ENCODE peak calls at places on chromosomes 13 and 19, in seven cellular contexts. X is CD4-positive, alpha-beta T cell; N is stimulated activated CD4-positive, alpha-beta T cell treated with anti-CD3 and anti-CD28 coated beads, Interleukin-4, amount 100 ng/mL, for 4 hours; P is HEK293T; F is WERI-Rb-1; O is tibial nerve; H is NCI-H2107. J is an unnamed sample.

GRCh38 chr19:35491838-35492360 is 1.6 kb upstream of the KRTDAP start:
- DNase-seq in X (no peak), N (no peak), P (no peak), F (no peak), O (no peak), H (no peak), J (no peak)

GRCh38 chr19:6099037-6099436 is 11.3 kb downstream of the RFX2 start:
- DNase-seq in X (no peak), N (no peak), P (no peak), F (no peak), O (no peak), H (no peak), J (no peak)

GRCh38 chr13:84903391-84903790 is 895.8 kb downstream of the SLITRK6 start:
- DNase-seq in X (no peak), N (no peak), P (no peak), F (no peak), O (no peak), H (no peak), J (no peak)

GRCh38 chr19:13115936-13116281 is 631 bp downstream of the TRMT1 start:
- DNase-seq in X (no peak), N (no peak), P (no peak), F (no peak), O (no peak), H (no peak), J (no peak)

GRCh38 chr19:2950286-2951124 is 5.7 kb upstream of the ZNF77 start:
- DNase-seq in X (peak), N (peak), P (peak), F (peak), O (peak), H (peak), J (peak)

GRCh38 chr19:7337380-7338194 is 11.2 kb upstream of the ARHGEF18 start:
- DNase-seq in X (no peak), N (no peak), P (no peak), F (no peak), O (peak), H (no peak), J (no peak)

GRCh38 chr19:38559428-38560401 is 58.0 kb downstream of the MAP4K1 start:
- DNase-seq in X (peak), N (no peak), P (no peak), F (no peak), O (no peak), H (no peak), J (no peak)

GRCh38 chr13:29369060-29369743 is 226.3 kb downstream of the SLC7A1 start:
- DNase-seq in X (no peak), N (no peak), P (peak), F (no peak), O (no peak), H (no peak), J (peak)

GRCh38 chr19:13902993-13903555 is 2.8 kb downstream of the BRME1 start:
- DNase-seq in X (peak), N (no peak), P (no peak), F (peak), O (no peak), H (no peak), J (no peak)

GRCh38 chr13:27455331-27455855 is 5.0 kb upstream of the MTIF3 start:
- DNase-seq in X (no peak), N (no peak), P (no peak), F (no peak), O (no peak), H (no peak), J (no peak)

GRCh38 chr19:33251526-33252090 is 26.0 kb upstream of the SLC7A10 start:
- DNase-seq in X (no peak), N (no peak), P (no peak), F (no peak), O (no peak), H (no peak), J (no peak)

GRCh38 chr13:76667551-76667950 is 218.7 kb downstream of the KCTD12 start:
- DNase-seq in X (no peak), N (no peak), P (no peak), F (no peak), O (peak), H (no peak), J (no peak)

GRCh38 chr19:542173-542866 is 1.5 kb upstream of the GZMM start:
- DNase-seq in X (no peak), N (no peak), P (no peak), F (no peak), O (no peak), H (no peak), J (no peak)

GRCh38 chr19:13172335-13173128 is 22.3 kb downstream of the IER2 start:
- DNase-seq in X (peak), N (peak), P (peak), F (no peak), O (peak), H (no peak), J (no peak)

J was measured in neuronal stem cell.